ENCODE peak calls at places on chromosomes 2 and 18, in six cellular contexts. R is mesendoderm, G is IMR-90, K is H9, I is neuronal stem cell, D is H1. W is an unnamed sample.

GRCh38 chr18:76691800-76692199 is 130.6 kb upstream of the ZNF236 start:
- DNase-seq in D (no peak), G (peak; percentile 22), R (no peak), K (no peak), I (no peak), W (no peak)

GRCh38 chr2:66567742-66568141 is 132.8 kb downstream of the MEIS1 start:
- DNase-seq in K (no peak), R (no peak), D (no peak), G (no peak), I (no peak), W (no peak)

GRCh38 chr2:134917958-134918517 is 584 bp upstream of the CCNT2 start:
- DNase-seq in D (no peak), R (no peak), G (no peak), K (no peak), I (peak; percentile 80), W (peak; percentile 96)

GRCh38 chr2:19021100-19021476 is 337.3 kb downstream of the OSR1 start:
- DNase-seq in R (peak; percentile 50), K (no peak), G (peak; percentile 98), D (no peak), I (peak; percentile 20), W (peak; percentile 76)

GRCh38 chr2:149185942-149186490 is 144.4 kb upstream of the LYPD6 start:
- DNase-seq in I (no peak), D (no peak), G (no peak), K (no peak), R (no peak), W (no peak)

GRCh38 chr18:12520442-12520992 is 112.8 kb downstream of the PRELID3A start:
- DNase-seq in K (no peak), G (peak; percentile 10), I (peak; percentile 11), D (no peak), R (no peak), W (peak; percentile 25)

GRCh38 chr2:177147093-177147694 is 65.4 kb upstream of the HNRNPA3 start:
- DNase-seq in R (peak; percentile 64), G (peak; percentile 58), I (no peak), K (no peak), D (no peak), W (peak; percentile 69)

GRCh38 chr2:175234153-175234552 is 52.6 kb upstream of the ATP5MC3 start:
- DNase-seq in G (no peak), D (no peak), R (no peak), K (no peak), I (no peak), W (peak; percentile 34)

GRCh38 chr2:174781996-174782395 is 17.7 kb upstream of the CHRNA1 start:
- DNase-seq in D (no peak), R (no peak), K (no peak), G (no peak), I (no peak), W (no peak)

GRCh38 chr18:57581301-57581934 is 5.1 kb downstream of the FECH start:
- DNase-seq in K (no peak), R (peak; percentile 46), I (no peak), G (no peak), D (no peak), W (no peak)

GRCh38 chr2:143355814-143356213 is 226.6 kb downstream of the ARHGAP15 start:
- DNase-seq in G (no peak), R (no peak), D (no peak), K (no peak), I (no peak), W (no peak)

GRCh38 chr2:144943986-144944385 is 424.1 kb upstream of the ZEB2 start:
- DNase-seq in G (peak; percentile 49), K (no peak), D (no peak), R (no peak), I (no peak), W (peak; percentile 16)

GRCh38 chr2:98496750-98497493 is 52.3 kb downstream of the INPP4A start:
- DNase-seq in K (no peak), R (no peak), I (no peak), D (no peak), G (no peak), W (no peak)

GRCh38 chr2:233051241-233052149 is 8.6 kb upstream of the INPP5D start:
- DNase-seq in D (peak; percentile 34), I (no peak), K (peak; percentile 84), R (peak; percentile 82), G (peak; percentile 24), W (peak; percentile 13)

GRCh38 chr2:80054339-80054675 is 250.2 kb downstream of the LRRTM1 start:
- DNase-seq in R (no peak), I (no peak), K (no peak), D (no peak), G (peak; percentile 26), W (no peak)

GRCh38 chr18:43534511-43534910 is 257.2 kb upstream of the SYT4 start:
- DNase-seq in G (no peak), I (no peak), K (no peak), D (no peak), R (peak; percentile 10), W (peak; percentile 6)

GRCh38 chr2:158094487-158095092 is 7.1 kb upstream of the UPP2 start:
- DNase-seq in G (no peak), R (no peak), I (no peak), K (no peak), D (no peak), W (no peak)

GRCh38 chr2:230913406-230913805 is 11.6 kb downstream of the GPR55 start:
- DNase-seq in R (peak; percentile 63), K (peak; percentile 39), I (no peak), D (no peak), G (no peak), W (no peak)

GRCh38 chr2:238107525-238108422 is 7.6 kb downstream of the ESPNL start:
- DNase-seq in K (peak; percentile 44), G (no peak), R (no peak), I (no peak), D (no peak), W (no peak)

GRCh38 chr2:197538412-197538811 is 22.5 kb downstream of the MOB4 start:
- DNase-seq in D (no peak), G (peak; percentile 33), R (no peak), K (no peak), I (no peak), W (no peak)

GRCh38 chr2:189444322-189444721 is 3.0 kb downstream of the WDR75 start:
- DNase-seq in R (no peak), D (no peak), K (no peak), I (no peak), G (peak; percentile 35), W (peak; percentile 79)

GRCh38 chr2:239460780-239461179 is 60.0 kb upstream of the HDAC4 start:
- DNase-seq in G (no peak), D (no peak), I (no peak), K (no peak), R (no peak), W (no peak)

GRCh38 chr2:105764059-105764458 is 19.3 kb downstream of the NCK2 start:
- DNase-seq in D (no peak), K (no peak), I (no peak), G (no peak), R (no peak), W (no peak)

GRCh38 chr2:60821133-60821469 is 60.3 kb upstream of the REL start:
- DNase-seq in D (no peak), G (no peak), K (no peak), R (no peak), I (no peak), W (no peak)

GRCh38 chr2:60820416-60821132 is 60.8 kb upstream of the REL start:
- DNase-seq in R (no peak), I (no peak), G (no peak), D (no peak), K (no peak), W (no peak)

GRCh38 chr2:60819936-60820335 is 61.4 kb upstream of the REL start:
- DNase-seq in R (no peak), D (no peak), K (no peak), I (no peak), G (no peak), W (no peak)

GRCh38 chr2:60818272-60818671 is 62.2 kb downstream of the PAPOLG start:
- DNase-seq in G (peak; percentile 4), K (no peak), I (no peak), R (peak; percentile 13), D (no peak), W (peak; percentile 5)

GRCh38 chr2:60819155-60819862 is 62.1 kb upstream of the REL start:
- DNase-seq in G (no peak), R (peak; percentile 20), D (no peak), K (no peak), I (no peak), W (no peak)
- H2BK15ac ChIP-seq in G (no peak overlapping the region), R (no peak overlapping the region), D (no peak overlapping the region), K (no peak overlapping the region), I (no peak overlapping the region), W (no peak overlapping the region)

GRCh38 chr2:9205963-9206948 is at the start of gene ASAP2:
- DNase-seq in G (peak; percentile 68), K (peak; percentile 65), I (peak; percentile 72), D (no peak), R (peak; percentile 60), W (peak; percentile 77)
- H3K4me2 ChIP-seq in G (peak within 1 kb of the TSS; percentile 95), K (peak within 1 kb of the TSS; percentile 79), I (peak within 1 kb of the TSS; percentile 88), D (peak within 1 kb of the TSS; percentile 70), R (peak within 1 kb of the TSS; percentile 79), W (peak within 1 kb of the TSS; percentile 85)

DNA sequence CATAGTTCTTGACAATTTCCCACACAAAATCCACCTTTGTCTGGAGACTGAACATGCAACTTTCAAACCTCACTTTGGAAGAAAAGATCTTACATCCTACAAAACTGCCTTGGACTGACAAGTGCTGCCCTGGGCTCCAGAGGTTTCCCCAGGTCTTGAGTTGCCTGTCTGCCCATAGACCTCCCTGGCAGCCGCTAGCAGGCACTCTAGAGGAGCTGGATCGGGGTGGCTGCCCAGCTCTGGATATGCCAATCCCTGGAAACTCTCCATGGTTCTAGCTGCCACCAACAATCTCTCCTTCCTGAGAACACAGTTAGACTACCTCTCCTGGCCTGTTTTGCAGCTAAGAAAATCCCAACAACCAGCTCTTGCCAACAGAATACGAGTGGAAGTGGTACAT is 3.4 kb upstream of the ITGB6 start:
- DNase-seq in K (no peak), I (no peak), D (no peak), G (no peak), R (no peak), W (no peak)
- H2BK5ac ChIP-seq in K (no peak overlapping the region), I (no peak overlapping the region), D (no peak overlapping the region), G (no peak overlapping the region), R (peak overlapping the region; percentile 43), W (no peak overlapping the region)

GRCh38 chr2:101400516-101401315 is 13.4 kb upstream of the CREG2 start:
- DNase-seq in K (no peak), I (no peak), R (no peak), G (no peak), D (no peak), W (peak; percentile 40)

GRCh38 chr2:101401906-101402305 is 14.6 kb upstream of the CREG2 start:
- DNase-seq in I (no peak), G (no peak), R (no peak), D (no peak), K (no peak), W (no peak)

GRCh38 chr2:101403745-101404144 is 16.4 kb upstream of the CREG2 start:
- DNase-seq in I (no peak), K (no peak), R (no peak), D (no peak), G (no peak), W (no peak)

GRCh38 chr2:101401316-101401660 is 14.0 kb upstream of the CREG2 start:
- DNase-seq in R (no peak), K (no peak), D (no peak), I (no peak), G (no peak), W (no peak)

DNA sequence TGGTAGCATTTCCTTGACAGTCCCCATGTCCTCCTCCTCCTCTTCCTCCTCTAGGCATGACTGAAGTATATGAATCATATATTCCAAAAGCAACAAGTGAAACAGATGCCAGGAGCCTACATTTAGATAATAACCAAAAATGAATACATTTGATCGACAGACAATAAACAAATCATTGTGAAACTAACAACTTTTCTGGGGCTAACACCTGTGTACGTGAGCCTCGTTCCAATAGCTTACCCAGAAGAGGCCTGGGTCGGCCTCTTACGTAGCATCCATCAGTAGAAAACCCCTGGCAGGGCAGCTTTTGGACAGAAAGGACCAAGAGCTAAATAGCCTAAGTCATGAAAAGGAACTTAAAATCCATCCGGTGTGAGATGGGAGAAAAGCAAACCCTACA is 15.3 kb upstream of the CREG2 start:
- DNase-seq in K (no peak), D (no peak), G (no peak), R (no peak), I (no peak), W (no peak)
- H2BK15ac ChIP-seq in K (no peak overlapping the region), D (no peak overlapping the region), G (no peak overlapping the region), R (no peak overlapping the region), I (no peak overlapping the region), W (no peak overlapping the region)

W was measured in mesenchymal stem cell.